ENCODE peak calls at places on chromosomes 6 and 20, in nine cellular contexts. R is foreskin fibroblast, V is HFF-Myc, D is pancreas, F is GM23338, T is BJ, Y is keratinocyte, K is epithelial cell of esophagus, Q is ascending aorta. G is an unnamed sample.

GRCh38 chr6:109927052-109927451 is 51.1 kb upstream of the GPR6 start:
- DNase-seq in Q (no peak), K (peak), R (no peak), F (no peak), Y (no peak), V (no peak), D (no peak), T (no peak), G (no peak)

GRCh38 chr6:128438311-128438916 is 82.0 kb downstream of the PTPRK start:
- DNase-seq in Y (no peak), K (no peak), F (peak), R (no peak), V (no peak), D (no peak), T (no peak), Q (no peak), G (no peak)

GRCh38 chr6:133835901-133836300 is 53.0 kb upstream of the TCF21 start:
- DNase-seq in Y (no peak), R (no peak), K (no peak), V (no peak), F (no peak), Q (no peak), T (no peak), D (no peak), G (no peak)

GRCh38 chr6:135936606-135937005 is 85.1 kb downstream of the PDE7B start:
- DNase-seq in V (peak), Q (no peak), K (peak), T (peak), F (no peak), D (no peak), Y (peak), R (peak), G (peak)

GRCh38 chr6:119446623-119447008 is 97.1 kb upstream of the MAN1A1 start:
- DNase-seq in Q (peak), F (no peak), R (peak), T (no peak), K (peak), D (no peak), V (no peak), Y (no peak), G (peak)

GRCh38 chr6:113888493-113888892 is 31.3 kb downstream of the MARCKS start:
- DNase-seq in Q (no peak), R (no peak), V (no peak), D (no peak), T (no peak), F (no peak), K (peak), Y (no peak), G (no peak)

GRCh38 chr6:156866181-156866862 is 89.1 kb downstream of the ARID1B start:
- DNase-seq in K (peak), Q (no peak), T (no peak), V (no peak), R (peak), F (no peak), Y (no peak), D (no peak), G (no peak)

GRCh38 chr6:161412795-161413194 is 138.9 kb upstream of the AGPAT4 start:
- DNase-seq in D (no peak), R (no peak), Q (no peak), K (no peak), F (no peak), Y (no peak), T (no peak), V (no peak), G (no peak)

GRCh38 chr6:28794175-28795002 is 129.4 kb downstream of the TRIM27 start:
- DNase-seq in Q (no peak), T (no peak), K (peak), V (no peak), Y (no peak), D (no peak), R (peak), F (peak), G (no peak)

GRCh38 chr20:19913927-19914614 is 103.1 kb upstream of the NAA20 start:
- DNase-seq in R (no peak), V (no peak), Y (peak), T (no peak), K (peak), F (no peak), Q (no peak), D (no peak), G (no peak)

GRCh38 chr6:116631379-116631990 is 15.2 kb downstream of the RSPH4A start:
- DNase-seq in R (no peak), Q (no peak), F (peak), V (no peak), T (no peak), Y (no peak), K (no peak), D (no peak), G (no peak)

GRCh38 chr6:46772038-46772437 is 21.2 kb upstream of the MEP1A start:
- DNase-seq in F (no peak), T (no peak), D (no peak), Y (no peak), V (no peak), Q (no peak), R (no peak), K (no peak), G (no peak)

GRCh38 chr6:47299965-47300364 is 9.7 kb downstream of the TNFRSF21 start:
- DNase-seq in R (no peak), K (no peak), D (no peak), Q (no peak), Y (no peak), V (no peak), F (no peak), T (no peak), G (no peak)

GRCh38 chr20:11796041-11796440 is 121.7 kb upstream of the BTBD3 start:
- DNase-seq in Q (no peak), T (no peak), R (no peak), F (no peak), K (no peak), D (no peak), Y (no peak), V (no peak), G (no peak)

GRCh38 chr20:57450419-57450818 is 59.2 kb downstream of the RBM38 start:
- DNase-seq in T (no peak), V (no peak), K (no peak), Y (no peak), F (no peak), Q (peak), D (no peak), R (peak), G (peak)

GRCh38 chr20:50514750-50515149 is 4.6 kb downstream of the PTPN1 start:
- DNase-seq in F (no peak), K (no peak), T (no peak), D (no peak), V (no peak), Y (no peak), Q (no peak), R (no peak), G (no peak)

GRCh38 chr6:44227138-44227770 is 3.9 kb downstream of the SLC29A1 start:
- DNase-seq in R (no peak), V (no peak), F (peak), T (no peak), Y (no peak), D (no peak), K (no peak), Q (no peak), G (no peak)

GRCh38 chr6:107489636-107490567 is at the start of gene SOBP:
- DNase-seq in Y (no peak), T (no peak), F (peak), V (no peak), K (peak), D (peak), R (peak), Q (peak), G (no peak)

GRCh38 chr6:33428891-33429744 is 9.3 kb downstream of the SYNGAP1 start:
- DNase-seq in T (no peak), K (no peak), V (no peak), R (no peak), Q (no peak), F (no peak), Y (no peak), D (no peak), G (no peak)

GRCh38 chr6:154614101-154614500 is 103.6 kb upstream of the CNKSR3 start:
- DNase-seq in R (peak), T (no peak), Q (no peak), V (peak), K (no peak), D (no peak), Y (no peak), F (no peak), G (no peak)

GRCh38 chr6:83917001-83917400 is 57.5 kb downstream of the CYB5R4 start:
- DNase-seq in D (no peak), Q (no peak), Y (no peak), V (no peak), K (no peak), F (no peak), T (no peak), R (no peak), G (no peak)

GRCh38 chr6:38625191-38625590 is 14.5 kb downstream of the BTBD9 start:
- DNase-seq in F (no peak), V (no peak), D (no peak), T (no peak), Y (no peak), Q (no peak), K (peak), R (no peak), G (no peak)

GRCh38 chr6:34065470-34066283 is 80.2 kb downstream of the GRM4 start:
- DNase-seq in T (no peak), Y (no peak), F (no peak), D (no peak), R (no peak), V (no peak), K (no peak), Q (no peak), G (no peak)

GRCh38 chr20:59605691-59606364 is 1.5 kb downstream of the PHACTR3 start:
- DNase-seq in K (no peak), F (no peak), R (no peak), T (no peak), Q (no peak), D (no peak), V (no peak), Y (no peak), G (no peak)

GRCh38 chr20:7146552-7147219 is 379.2 kb downstream of the BMP2 start:
- DNase-seq in D (no peak), Y (no peak), T (no peak), Q (no peak), K (no peak), F (no peak), V (no peak), R (no peak), G (no peak)

GRCh38 chr6:452301-453067 is 60.9 kb downstream of the IRF4 start:
- DNase-seq in D (no peak), K (no peak), F (no peak), V (no peak), Y (no peak), Q (no peak), T (no peak), R (peak), G (no peak)

GRCh38 chr6:81744136-81744535 is 8.3 kb downstream of the TENT5A start:
- DNase-seq in K (no peak), F (no peak), T (no peak), Y (no peak), D (no peak), R (no peak), V (no peak), Q (no peak), G (no peak)

GRCh38 chr6:81749704-81750103 is 2.8 kb downstream of the TENT5A start:
- DNase-seq in Y (no peak), K (no peak), R (no peak), F (no peak), T (no peak), V (no peak), Q (no peak), D (no peak), G (no peak)

GRCh38 chr6:81748946-81749345 is 3.5 kb downstream of the TENT5A start:
- DNase-seq in F (no peak), Q (no peak), V (no peak), T (no peak), D (no peak), Y (no peak), K (no peak), R (no peak), G (no peak)

GRCh38 chr6:81750201-81750600 is 2.3 kb downstream of the TENT5A start:
- DNase-seq in R (no peak), T (no peak), Y (no peak), F (no peak), D (no peak), Q (no peak), K (no peak), V (no peak), G (no peak)

DNA sequence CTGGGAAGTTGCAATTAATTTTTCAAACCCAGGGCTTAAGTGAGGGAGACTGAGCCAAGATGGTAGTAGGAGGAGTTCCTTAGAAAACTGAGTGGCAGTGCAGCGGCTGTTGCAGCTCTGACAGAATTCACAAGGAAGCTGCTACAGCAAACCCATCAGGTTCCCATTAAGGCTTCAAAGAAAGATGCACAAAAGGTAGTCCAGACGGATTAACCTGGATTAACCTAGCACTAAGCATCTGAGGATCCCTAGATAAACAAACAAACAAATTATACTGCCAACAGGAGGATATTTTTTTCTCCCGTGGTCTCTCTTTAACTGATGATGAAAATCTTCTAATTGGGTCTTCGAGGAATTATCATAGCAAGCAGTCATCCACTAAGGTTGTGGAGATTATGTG is 5.2 kb downstream of the TENT5A start:
- DNase-seq in Y (no peak), R (no peak), K (no peak), Q (no peak), V (no peak), F (no peak), T (no peak), D (no peak), G (no peak)
- H3K4me3 ChIP-seq in Y (no peak), R (peak), K (no peak), Q (peak), V (no peak), F (no peak), T (no peak), D (no peak), G (peak)

GRCh38 chr6:24524329-24524728 is 29.6 kb downstream of the ALDH5A1 start:
- DNase-seq in Q (no peak), Y (no peak), R (no peak), F (no peak), K (no peak), V (no peak), D (no peak), T (no peak), G (no peak)

GRCh38 chr6:24522821-24523175 is 28.0 kb downstream of the ALDH5A1 start:
- DNase-seq in F (no peak), Y (no peak), T (no peak), K (no peak), D (no peak), V (no peak), Q (no peak), R (no peak), G (no peak)

GRCh38 chr6:24520929-24521546 is 26.3 kb downstream of the ALDH5A1 start:
- DNase-seq in K (peak), R (peak), Y (no peak), Q (peak), D (peak), F (peak), T (no peak), V (no peak), G (no peak)

GRCh38 chr6:24522090-24522820 is 27.5 kb downstream of the ALDH5A1 start:
- DNase-seq in Q (no peak), D (no peak), R (no peak), F (peak), T (no peak), V (no peak), Y (no peak), K (peak), G (no peak)

GRCh38 chr6:24524801-24525200 is 30.0 kb downstream of the ALDH5A1 start:
- DNase-seq in T (no peak), Y (no peak), V (no peak), Q (no peak), K (peak), R (peak), F (peak), D (no peak), G (peak)
- TF ChIP-seq CTCF in T (peak), Y (peak), V (peak), Q (no peak), K (peak), R (peak), F (peak), D (no peak), G (peak)

GRCh38 chr20:9241232-9241692 is 172.4 kb downstream of the PLCB4 start:
- DNase-seq in F (no peak), R (peak), K (peak), T (peak), V (peak), Y (no peak), Q (no peak), D (no peak), G (peak)
- H3K4me3 ChIP-seq in F (no peak), R (no peak), K (no peak), T (no peak), V (no peak), Y (no peak), Q (no peak), D (no peak), G (no peak)

GRCh38 chr20:62186096-62186426 is 3.2 kb downstream of the MTG2 start:
- DNase-seq in D (no peak), T (no peak), V (no peak), K (no peak), F (no peak), R (no peak), Y (no peak), Q (no peak), G (no peak)

GRCh38 chr20:62181808-62182207 is 1.0 kb upstream of the MTG2 start:
- DNase-seq in R (no peak), Y (no peak), V (no peak), T (no peak), F (no peak), K (no peak), D (no peak), Q (no peak), G (no peak)

GRCh38 chr20:62179162-62179504 is 3.7 kb upstream of the MTG2 start:
- DNase-seq in V (no peak), Y (no peak), T (no peak), F (no peak), R (no peak), K (no peak), D (no peak), Q (no peak), G (no peak)

GRCh38 chr20:62183426-62184142 is 756 bp downstream of the MTG2 start:
- DNase-seq in D (no peak), Y (no peak), V (no peak), R (no peak), K (no peak), Q (no peak), T (no peak), F (peak), G (no peak)

DNA sequence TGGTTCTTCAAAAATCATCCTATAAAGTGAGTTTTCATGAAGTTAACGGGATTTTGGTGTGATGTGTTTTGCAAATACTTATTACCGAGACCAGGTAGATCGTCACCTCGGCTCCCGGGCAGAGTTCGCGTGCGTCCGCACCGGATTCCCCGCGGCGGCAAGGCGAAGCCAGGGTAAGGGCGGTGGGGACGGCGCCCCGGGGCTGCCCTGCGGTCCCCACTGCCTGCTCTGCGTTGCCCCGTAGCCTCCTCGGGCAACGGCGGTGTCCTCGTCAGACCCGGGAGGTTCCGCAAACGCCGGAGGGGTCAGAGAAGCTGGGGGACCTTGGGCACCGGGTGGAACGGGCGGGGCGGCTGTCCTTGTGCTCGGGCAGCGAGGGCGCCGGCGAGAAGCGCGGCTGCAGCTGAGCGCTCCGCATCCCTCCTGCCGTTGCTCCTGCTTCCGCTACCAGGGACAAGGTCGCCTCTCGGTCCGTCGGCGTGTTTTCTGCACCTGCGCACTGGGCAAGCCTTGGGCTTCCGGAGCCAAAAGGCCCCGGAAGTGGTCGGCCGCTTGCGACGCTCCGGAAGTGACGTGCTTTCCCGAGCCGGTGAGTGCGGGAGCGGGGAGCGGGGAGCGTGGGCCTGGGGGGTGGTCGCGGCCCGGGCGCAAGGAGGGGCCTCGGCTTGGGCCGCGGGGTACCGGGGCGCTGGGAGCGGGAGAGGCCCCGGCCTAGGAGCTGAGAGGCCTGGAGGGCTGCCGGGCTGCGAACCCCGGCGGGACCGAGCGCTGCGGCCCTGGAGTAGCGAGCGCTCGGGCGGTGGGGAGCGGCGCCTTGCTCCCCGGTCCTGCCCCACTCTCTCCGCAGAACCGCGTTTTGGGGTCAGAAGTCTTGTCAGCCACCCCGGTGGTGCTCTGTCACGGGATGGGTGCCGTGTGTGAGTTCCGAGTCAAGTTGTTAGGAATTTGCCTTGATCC is at the start of gene MTG2:
- DNase-seq in K (peak), F (peak), Y (peak), V (peak), D (peak), R (peak), Q (peak), T (peak), G (peak)
- TF ChIP-seq CTCF in K (no peak), F (no peak), Y (no peak), V (no peak), D (no peak), R (no peak), Q (no peak), T (no peak), G (no peak)

GRCh38 chr6:2388554-2389324 is 143.3 kb upstream of the GMDS start:
- DNase-seq in Q (no peak), R (no peak), K (no peak), Y (no peak), T (no peak), V (no peak), F (no peak), D (no peak), G (no peak)

GRCh38 chr6:2381872-2382661 is 136.7 kb upstream of the GMDS start:
- DNase-seq in T (no peak), R (no peak), F (no peak), D (no peak), Y (no peak), Q (no peak), K (no peak), V (no peak), G (no peak)

GRCh38 chr6:2384518-2384917 is 139.1 kb upstream of the GMDS start:
- DNase-seq in T (no peak), D (no peak), R (peak), Q (no peak), K (no peak), V (no peak), Y (no peak), F (no peak), G (no peak)

GRCh38 chr6:2387445-2387844 is 142.0 kb upstream of the GMDS start:
- DNase-seq in Y (no peak), F (no peak), K (no peak), Q (no peak), V (no peak), T (no peak), R (no peak), D (no peak), G (no peak)

DNA sequence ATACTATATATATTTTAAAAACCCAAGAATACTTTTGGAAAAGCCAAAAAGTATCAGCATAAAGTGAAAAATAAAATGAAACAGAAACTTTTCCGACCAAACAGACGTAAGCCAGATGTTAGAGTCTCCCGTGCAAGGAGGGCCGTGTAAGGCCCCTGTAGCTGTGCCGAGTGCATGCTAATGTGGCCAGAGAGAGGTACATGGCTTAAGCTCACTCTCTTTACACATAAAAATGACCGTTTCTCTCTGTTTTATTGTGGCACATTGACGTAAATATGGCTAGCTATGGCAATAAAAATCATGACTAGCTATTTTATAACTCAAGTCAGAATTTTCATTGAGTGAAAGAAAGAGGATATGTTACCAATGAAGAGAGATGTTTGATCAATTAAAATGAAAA is 140.2 kb upstream of the GMDS start:
- DNase-seq in K (no peak), F (no peak), Y (no peak), R (no peak), T (peak), V (no peak), D (no peak), Q (no peak), G (peak)
- H3K4me3 ChIP-seq in K (no peak), F (no peak), Y (no peak), R (peak), T (no peak), V (no peak), D (no peak), Q (no peak), G (no peak)

GRCh38 chr20:61875221-61875885 is 190.3 kb downstream of the TAF4 start:
- DNase-seq in F (peak), Y (no peak), R (no peak), D (no peak), T (no peak), K (no peak), Q (no peak), V (no peak), G (no peak)
- TF ChIP-seq CTCF in F (no peak), Y (no peak), R (no peak), D (no peak), T (no peak), K (no peak), Q (no peak), V (no peak), G (peak)